ENCODE peak calls at places on chromosomes 13 and 19, in seven cellular contexts. H is GM23248, Q is OCI-LY7, Y is mesenchymal stem cell, A is fibroblast of lung, R is IMR-90, Z is H9. X is an unnamed sample.

GRCh38 chr13:21228738-21229137 is 52.3 kb downstream of the MRPL57 start:
- DNase-seq in H (no peak), Q (no peak), Y (no peak), A (no peak), R (no peak), Z (no peak), X (no peak)

GRCh38 chr13:84896128-84896527 is 903.1 kb downstream of the SLITRK6 start:
- DNase-seq in H (peak; percentile 49), Q (peak; percentile 75), Y (peak; percentile 67), A (peak; percentile 80), R (peak; percentile 61), Z (no peak), X (peak; percentile 93)

GRCh38 chr19:49677232-49677881 is at the start of gene PRMT1:
- DNase-seq in H (peak; percentile 58), Q (peak; percentile 72), Y (no peak), A (no peak), R (no peak), Z (peak; percentile 69), X (peak; percentile 92)

GRCh38 chr13:98919566-98919965 is 58.3 kb downstream of the DOCK9 start:
- DNase-seq in H (no peak), Q (peak; percentile 5), Y (no peak), A (no peak), R (no peak), Z (no peak), X (no peak)

GRCh38 chr13:51804295-51805172 is 571 bp upstream of the DHRS12 start:
- DNase-seq in H (peak; percentile 40), Q (no peak), Y (no peak), A (peak; percentile 14), R (no peak), Z (no peak), X (peak; percentile 47)

GRCh38 chr19:33798701-33799111 is 2.0 kb downstream of the KCTD15 start:
- DNase-seq in H (no peak), Q (no peak), Y (peak; percentile 61), A (peak; percentile 18), R (peak; percentile 27), Z (no peak), X (no peak)

GRCh38 chr13:27523345-27524073 is 73.1 kb upstream of the MTIF3 start:
- DNase-seq in H (no peak), Q (no peak), Y (no peak), A (no peak), R (no peak), Z (no peak), X (peak; percentile 49)

GRCh38 chr13:44629465-44630183 is 53.5 kb upstream of the TSC22D1 start:
- DNase-seq in H (peak; percentile 79), Q (no peak), Y (no peak), A (peak; percentile 72), R (peak; percentile 74), Z (no peak), X (no peak)

GRCh38 chr13:89803839-89804238 is 1543.6 kb upstream of the MIR17HG start:
- DNase-seq in H (no peak), Q (no peak), Y (no peak), A (no peak), R (no peak), Z (no peak), X (no peak)

GRCh38 chr19:14059093-14059480 is 2.8 kb downstream of the PALM3 start:
- DNase-seq in H (no peak), Q (peak; percentile 47), Y (no peak), A (no peak), R (no peak), Z (peak; percentile 61), X (peak; percentile 80)

GRCh38 chr13:72205773-72206172 is 338.8 kb upstream of the DACH1 start:
- DNase-seq in H (no peak), Q (no peak), Y (no peak), A (no peak), R (no peak), Z (no peak), X (no peak)

GRCh38 chr13:100440756-100441421 is 147.7 kb downstream of the GGACT start:
- DNase-seq in H (peak; percentile 65), Q (no peak), Y (peak; percentile 41), A (peak; percentile 58), R (peak; percentile 75), Z (no peak), X (no peak)

GRCh38 chr13:67137044-67137735 is 92.9 kb downstream of the PCDH9 start:
- DNase-seq in H (no peak), Q (no peak), Y (peak; percentile 11), A (peak; percentile 49), R (peak; percentile 62), Z (no peak), X (no peak)

GRCh38 chr13:32893176-32893575 is 123.0 kb upstream of the KL start:
- DNase-seq in H (no peak), Q (no peak), Y (no peak), A (no peak), R (no peak), Z (no peak), X (no peak)

GRCh38 chr19:54115071-54116063 is at the start of the genes PRPF31 and TFPT:
- DNase-seq in H (peak; percentile 99), Q (peak; percentile 99), Y (peak; percentile 99), A (peak; percentile 99), R (peak; percentile 98), Z (peak; percentile 96), X (peak; percentile 100)

GRCh38 chr13:75404721-75405120 is 77.2 kb downstream of the TBC1D4 start:
- DNase-seq in H (no peak), Q (no peak), Y (no peak), A (no peak), R (no peak), Z (no peak), X (no peak)

GRCh38 chr13:35891486-35891885 is 239.7 kb downstream of the DCLK1 start:
- DNase-seq in H (peak; percentile 36), Q (no peak), Y (no peak), A (no peak), R (peak; percentile 7), Z (no peak), X (no peak)

DNA sequence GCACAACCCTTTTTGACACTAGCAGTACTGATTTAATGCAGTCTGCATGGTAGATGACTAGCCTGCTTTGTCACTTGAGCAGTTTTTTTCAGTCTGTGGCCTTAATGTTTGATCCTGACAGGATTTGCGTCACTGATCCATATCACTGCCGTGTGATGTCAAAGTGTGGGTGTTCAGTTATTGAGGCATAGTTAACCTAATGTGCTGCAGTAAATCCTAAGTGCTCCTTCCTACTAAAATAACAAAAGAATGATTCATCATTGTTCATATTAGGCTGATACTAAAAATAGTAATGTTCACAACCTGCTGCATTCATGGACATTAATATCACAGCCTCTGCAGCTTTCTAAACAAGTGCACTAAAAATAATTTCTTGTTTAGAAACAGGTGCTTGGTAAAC is 121.9 kb upstream of the MLNR start:
- DNase-seq in H (peak; percentile 93), Q (no peak), Y (peak; percentile 95), A (peak; percentile 95), R (peak; percentile 99), Z (no peak), X (no peak)
- H3K27ac ChIP-seq in H (peak overlapping the region; percentile 88), Q (no peak overlapping the region), Y (peak overlapping the region; percentile 47), A (peak overlapping the region; percentile 48), R (no peak overlapping the region), Z (no peak overlapping the region), X (no peak overlapping the region)

GRCh38 chr19:51800849-51801244 is 5.9 kb downstream of the FPR3 start:
- DNase-seq in H (no peak), Q (no peak), Y (no peak), A (no peak), R (no peak), Z (no peak), X (no peak)

GRCh38 chr19:51803965-51804364 is 9.0 kb downstream of the FPR3 start:
- DNase-seq in H (no peak), Q (no peak), Y (no peak), A (no peak), R (no peak), Z (no peak), X (peak; percentile 45)

GRCh38 chr19:51802775-51803174 is 7.8 kb downstream of the FPR3 start:
- DNase-seq in H (no peak), Q (no peak), Y (no peak), A (no peak), R (no peak), Z (no peak), X (no peak)

GRCh38 chr19:51799998-51800848 is 5.3 kb downstream of the FPR3 start:
- DNase-seq in H (no peak), Q (no peak), Y (no peak), A (peak; percentile 85), R (peak; percentile 60), Z (no peak), X (no peak)

GRCh38 chr19:51803529-51803928 is 8.6 kb downstream of the FPR3 start:
- DNase-seq in H (no peak), Q (no peak), Y (no peak), A (no peak), R (no peak), Z (no peak), X (no peak)
- H3K4me2 ChIP-seq in H (no peak overlapping the region), Q (no peak overlapping the region), Y (no peak overlapping the region), A (no peak overlapping the region), R (no peak overlapping the region), Z (no peak overlapping the region), X (no peak overlapping the region)

GRCh38 chr19:3723110-3723488 is 14.9 kb downstream of the TJP3 start:
- DNase-seq in H (no peak), Q (no peak), Y (no peak), A (no peak), R (no peak), Z (no peak), X (no peak)
- H3K27ac ChIP-seq in H (no peak overlapping the region), Q (no peak overlapping the region), Y (no peak overlapping the region), A (no peak overlapping the region), R (no peak overlapping the region), Z (no peak overlapping the region), X (no peak overlapping the region)

DNA sequence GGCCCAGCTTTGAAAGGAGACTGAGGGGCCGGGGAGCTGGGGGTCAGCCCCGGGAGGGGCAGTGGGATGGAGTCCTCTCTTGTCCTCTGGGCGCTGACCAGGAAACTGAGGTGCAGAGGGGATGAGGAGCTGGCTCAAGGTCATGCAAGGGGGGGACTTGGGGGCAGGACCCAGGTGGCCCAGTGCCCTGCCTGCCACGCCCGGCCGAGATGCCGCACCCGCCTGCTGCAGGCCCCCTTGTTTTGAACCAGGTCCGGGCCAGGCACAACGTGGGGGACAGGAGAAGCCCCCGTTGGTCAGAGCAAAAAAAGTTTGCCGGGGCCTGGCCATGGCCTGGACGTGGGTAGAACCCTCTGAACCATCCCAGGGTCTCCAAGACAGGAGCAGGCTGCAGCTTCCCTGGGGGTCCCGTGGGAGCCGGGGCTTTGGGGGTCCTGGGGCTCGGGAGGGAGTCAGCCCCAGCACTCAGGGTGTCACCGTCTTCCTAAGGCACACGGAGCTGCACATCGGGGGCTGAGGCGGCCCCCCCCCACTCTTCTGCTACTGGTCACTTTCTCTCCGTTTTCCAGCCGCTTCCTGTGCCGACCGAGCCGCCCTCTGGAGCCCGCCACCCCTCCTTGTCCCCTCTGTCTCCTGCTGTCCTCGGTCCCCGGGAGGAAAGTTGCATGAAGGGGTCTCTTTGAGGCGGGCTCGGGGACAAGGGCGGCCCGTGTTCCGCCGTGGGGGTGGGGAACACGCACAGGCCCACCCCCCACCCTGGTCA is 1.4 kb downstream of the EFNA2 start:
- DNase-seq in H (no peak), Q (no peak), Y (no peak), A (no peak), R (no peak), Z (no peak), X (no peak)
- H3K4me2 ChIP-seq in H (no peak overlapping the region), Q (no peak overlapping the region), Y (no peak overlapping the region), A (no peak overlapping the region), R (no peak overlapping the region), Z (no peak overlapping the region), X (peak overlapping the region; percentile 13)

GRCh38 chr19:12113121-12113520 is 27.0 kb downstream of the ZNF20 start:
- DNase-seq in H (no peak), Q (no peak), Y (no peak), A (no peak), R (no peak), Z (no peak), X (peak; percentile 29)
- H3K27ac ChIP-seq in H (no peak overlapping the region), Q (no peak overlapping the region), Y (no peak overlapping the region), A (no peak overlapping the region), R (no peak overlapping the region), Z (no peak overlapping the region), X (no peak overlapping the region)

X was measured in Karpas-422.